ENCODE peak calls at places on chromosome 11, in five cellular contexts. B, Q, D, R and W are unnamed samples.

GRCh38 chr11:128689946-128690745 is 3.7 kb upstream of the FLI1 start:
- DNase-seq in B (no peak), Q (no peak), D (no peak), R (no peak), W (no peak)

GRCh38 chr11:27770576-27770975 is 70.3 kb upstream of the BDNF start:
- DNase-seq in B (no peak), Q (no peak), D (no peak), R (no peak), W (no peak)

GRCh38 chr11:61279934-61280656 is 15.0 kb downstream of the VWCE start:
- DNase-seq in B (no peak), Q (no peak), D (peak; percentile 34), R (no peak), W (no peak)

GRCh38 chr11:9530901-9531625 is 42.4 kb upstream of the WEE1 start:
- DNase-seq in B (peak; percentile 63), Q (no peak), D (no peak), R (no peak), W (no peak)

GRCh38 chr11:113213549-113213948 is 100.8 kb upstream of the TTC12 start:
- DNase-seq in B (no peak), Q (no peak), D (no peak), R (no peak), W (no peak)

GRCh38 chr11:122634507-122634906 is 21.0 kb upstream of the UBASH3B start:
- DNase-seq in B (peak; percentile 13), Q (no peak), D (no peak), R (no peak), W (no peak)

GRCh38 chr11:88569342-88569741 is 231.8 kb upstream of the CTSC start:
- DNase-seq in B (no peak), Q (no peak), D (no peak), R (no peak), W (no peak)

GRCh38 chr11:77381749-77382693 is 80.5 kb upstream of the GDPD4 start:
- DNase-seq in B (no peak), Q (no peak), D (no peak), R (peak; percentile 52), W (no peak)

GRCh38 chr11:129910360-129910759 is 15.0 kb upstream of the NFRKB start:
- DNase-seq in B (no peak), Q (no peak), D (no peak), R (no peak), W (no peak)

GRCh38 chr11:10450451-10451398 is 4.3 kb upstream of the AMPD3 start:
- DNase-seq in B (peak; percentile 78), Q (peak; percentile 69), D (peak; percentile 79), R (no peak), W (no peak)

GRCh38 chr11:46278387-46279173 is 1.1 kb downstream of the CREB3L1 start:
- DNase-seq in B (peak; percentile 79), Q (peak; percentile 75), D (no peak), R (no peak), W (peak; percentile 68)

GRCh38 chr11:18834754-18835466 is 43.3 kb upstream of the PTPN5 start:
- DNase-seq in B (no peak), Q (no peak), D (no peak), R (no peak), W (no peak)

GRCh38 chr11:18490319-18490718 is 34.7 kb downstream of the LDHAL6A start:
- DNase-seq in B (no peak), Q (no peak), D (no peak), R (no peak), W (no peak)

GRCh38 chr11:59822989-59823566 is 12.5 kb upstream of the MRPL16 start:
- DNase-seq in B (peak; percentile 33), Q (peak; percentile 56), D (no peak), R (no peak), W (no peak)

GRCh38 chr11:59463176-59463575 is 6.4 kb downstream of the OR4D6 start:
- DNase-seq in B (no peak), Q (no peak), D (no peak), R (no peak), W (no peak)

GRCh38 chr11:1510928-1511327 is 24.3 kb upstream of the MOB2 start:
- DNase-seq in B (no peak), Q (no peak), D (no peak), R (no peak), W (no peak)

GRCh38 chr11:102345923-102346322 is 1.1 kb upstream of the BIRC2 start:
- DNase-seq in B (no peak), Q (no peak), D (no peak), R (no peak), W (no peak)

GRCh38 chr11:94302806-94303205 is 1.6 kb upstream of the IZUMO1R start:
- DNase-seq in B (no peak), Q (no peak), D (no peak), R (no peak), W (no peak)

GRCh38 chr11:9302448-9302847 is 11.9 kb downstream of the TMEM41B start:
- DNase-seq in B (no peak), Q (no peak), D (no peak), R (peak; percentile 5), W (no peak)

GRCh38 chr11:61327669-61328071 is 5.2 kb downstream of the DDB1 start:
- DNase-seq in B (no peak), Q (no peak), D (no peak), R (peak; percentile 54), W (no peak)

GRCh38 chr11:8250981-8251620 is 12.6 kb downstream of the LMO1 start:
- DNase-seq in B (peak; percentile 3), Q (no peak), D (no peak), R (no peak), W (no peak)

GRCh38 chr11:2945757-2946287 is 16.6 kb upstream of the PHLDA2 start:
- DNase-seq in B (no peak), Q (no peak), D (no peak), R (no peak), W (no peak)

GRCh38 chr11:134755535-134755934 is 343.5 kb upstream of the B3GAT1 start:
- DNase-seq in B (no peak), Q (no peak), D (no peak), R (no peak), W (no peak)

GRCh38 chr11:14148653-14149273 is 186.2 kb downstream of the SPON1 start:
- DNase-seq in B (no peak), Q (no peak), D (no peak), R (no peak), W (no peak)

GRCh38 chr11:110432713-110433392 is 3.1 kb downstream of the FDX1 start:
- DNase-seq in B (no peak), Q (no peak), D (no peak), R (no peak), W (no peak)

GRCh38 chr11:110438017-110438416 is 8.3 kb downstream of the FDX1 start:
- DNase-seq in B (no peak), Q (no peak), D (no peak), R (no peak), W (no peak)

GRCh38 chr11:110435780-110436717 is 6.3 kb downstream of the FDX1 start:
- DNase-seq in B (no peak), Q (no peak), D (no peak), R (no peak), W (no peak)

GRCh38 chr11:110433393-110434333 is 3.9 kb downstream of the FDX1 start:
- DNase-seq in B (no peak), Q (peak; percentile 46), D (no peak), R (no peak), W (peak; percentile 33)

GRCh38 chr11:110434952-110435779 is 5.4 kb downstream of the FDX1 start:
- DNase-seq in B (peak; percentile 20), Q (no peak), D (no peak), R (no peak), W (no peak)
- TF ChIP-seq CTCF in B (peak; percentile 14), Q (peak; percentile 45), D (peak; percentile 32), R (no peak), W (no peak)

GRCh38 chr11:43916621-43917020 is 25.8 kb upstream of the C11orf96 start:
- DNase-seq in B (no peak), Q (no peak), D (no peak), R (no peak), W (no peak)

GRCh38 chr11:43919852-43920597 is 22.4 kb upstream of the C11orf96 start:
- DNase-seq in B (no peak), Q (no peak), D (no peak), R (no peak), W (no peak)

GRCh38 chr11:43917851-43918250 is 24.6 kb upstream of the C11orf96 start:
- DNase-seq in B (no peak), Q (no peak), D (no peak), R (no peak), W (no peak)

GRCh38 chr11:43920598-43921419 is 21.6 kb upstream of the C11orf96 start:
- DNase-seq in B (peak; percentile 46), Q (peak; percentile 19), D (no peak), R (peak; percentile 100), W (no peak)

DNA sequence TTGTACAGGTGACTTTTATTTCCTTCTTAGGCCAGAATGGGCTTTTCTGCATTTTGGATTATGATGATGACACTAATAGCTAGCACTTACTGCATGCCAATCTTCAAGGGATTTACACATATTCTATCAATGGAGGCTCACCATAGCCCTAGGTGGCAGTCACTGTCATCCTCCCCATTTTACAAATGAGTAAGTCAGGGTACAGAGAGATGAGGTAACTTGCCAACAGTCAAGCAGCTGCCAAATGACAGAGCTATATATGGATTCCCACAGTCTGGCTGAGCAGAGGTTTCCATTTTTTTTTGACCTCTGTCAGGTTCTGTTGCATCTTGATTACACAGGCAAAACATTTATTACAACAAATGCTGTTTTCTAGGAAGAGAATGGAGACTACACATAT is 23.8 kb upstream of the C11orf96 start:
- DNase-seq in B (no peak), Q (no peak), D (no peak), R (no peak), W (no peak)
- TF ChIP-seq CTCF in B (no peak), Q (no peak), D (no peak), R (no peak), W (no peak)

GRCh38 chr11:132186699-132187098 is 816.3 kb downstream of the NTM start:
- DNase-seq in B (no peak), Q (no peak), D (no peak), R (no peak), W (no peak)
- TF ChIP-seq CTCF in B (no peak), Q (peak; percentile 41), D (no peak), R (no peak), W (peak; percentile 20)

GRCh38 chr11:71302911-71303310 is 50.5 kb upstream of the SHANK2 start:
- DNase-seq in B (no peak), Q (no peak), D (no peak), R (no peak), W (no peak)
- TF ChIP-seq CTCF in B (no peak), Q (no peak), D (peak; percentile 8), R (no peak), W (no peak)

DNA sequence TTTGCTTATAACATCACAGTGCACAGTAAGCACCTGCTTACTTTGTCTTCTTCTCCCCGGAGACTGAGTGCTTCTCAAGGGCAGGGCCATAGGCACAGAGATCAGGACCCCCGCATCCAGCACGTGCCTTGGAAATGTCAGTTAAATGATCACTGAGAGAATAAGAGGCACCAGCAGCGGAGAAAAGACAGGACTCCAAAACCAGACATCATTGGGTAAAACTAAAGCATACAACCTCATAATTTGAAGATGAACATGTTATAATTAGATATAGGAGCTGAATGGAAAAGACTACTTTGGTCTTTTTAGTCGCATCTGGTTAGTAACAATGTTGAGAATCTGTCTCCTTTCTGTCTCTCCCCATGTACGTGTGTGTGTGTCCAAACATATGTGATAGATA is 1279.9 kb downstream of the LRRC4C start:
- DNase-seq in B (no peak), Q (no peak), D (no peak), R (no peak), W (no peak)
- TF ChIP-seq CTCF in B (no peak), Q (no peak), D (no peak), R (no peak), W (no peak)

GRCh38 chr11:12201016-12201985 is 90.9 kb downstream of the MICAL2 start:
- DNase-seq in B (no peak), Q (no peak), D (peak; percentile 49), R (peak; percentile 98), W (no peak)
- TF ChIP-seq CTCF in B (no peak), Q (no peak), D (no peak), R (no peak), W (no peak)

GRCh38 chr11:48210052-48210451 is 6.6 kb upstream of the OR4B1 start:
- DNase-seq in B (no peak), Q (no peak), D (peak; percentile 18), R (no peak), W (no peak)
- TF ChIP-seq CTCF in B (no peak), Q (no peak), D (peak; percentile 5), R (no peak), W (no peak)